ENCODE peak calls at places on chromosomes 11 and 22, in ten cellular contexts. U is stimulated activated CD8-positive, alpha-beta memory T cell treated with anti-CD3 and anti-CD28 coated beads, Interleukin-7, amount 100 ng/mL, for 4 hours; Q is mesendoderm; F is B cell; G is activated CD4-positive, alpha-beta T cell treated with anti-CD3 and anti-CD28 coated beads, Interleukin-2, amount 50 U/mL, for 1 hour; W is stimulated activated effector memory CD8-positive, alpha-beta T cell treated with anti-CD3 and anti-CD28 coated beads, Interleukin-12 subunit alpha, Interleukin-12 subunit beta, amount 100 ng/mL, for 72 hours; K is NCI-H1417; D is foreskin fibroblast; C is activated gamma-delta T cell; V is iPS DF 6.9. T is an unnamed sample.

GRCh38 chr11:46049325-46049860 is 71.9 kb downstream of the PHF21A start:
- DNase-seq in U (no peak), V (no peak), D (no peak), C (no peak), F (no peak), G (no peak), Q (no peak), W (no peak), K (peak; percentile 12), T (no peak)

GRCh38 chr11:75468534-75469340 is 35.7 kb upstream of the KLHL35 start:
- DNase-seq in K (peak; percentile 33), Q (peak; percentile 54), W (no peak), C (no peak), G (no peak), U (no peak), F (no peak), V (no peak), D (peak; percentile 23), T (no peak)

GRCh38 chr11:90219438-90219837 is 3.4 kb downstream of the CHORDC1 start:
- DNase-seq in D (no peak), W (no peak), Q (peak; percentile 5), F (no peak), K (no peak), U (no peak), G (no peak), C (no peak), V (no peak), T (no peak)

GRCh38 chr11:111735262-111736116 is 30.7 kb downstream of the PPP2R1B start:
- DNase-seq in K (peak; percentile 81), D (peak; percentile 99), V (no peak), G (no peak), U (no peak), C (no peak), W (no peak), Q (peak; percentile 65), F (no peak), T (no peak)

GRCh38 chr22:44893731-44894080 is 116.1 kb downstream of the PHF21B start:
- DNase-seq in V (no peak), U (no peak), K (no peak), G (no peak), W (no peak), D (no peak), Q (no peak), C (no peak), F (no peak), T (no peak)

GRCh38 chr11:61718613-61719302 is 33.7 kb upstream of the MYRF start:
- DNase-seq in V (no peak), C (no peak), K (no peak), D (peak; percentile 51), Q (peak; percentile 93), W (no peak), U (no peak), F (no peak), G (no peak), T (no peak)

GRCh38 chr11:18394928-18395734 is 768 bp downstream of the LDHA start:
- DNase-seq in U (no peak), V (no peak), C (no peak), D (no peak), K (peak; percentile 72), W (peak; percentile 70), Q (peak; percentile 59), G (peak; percentile 12), F (no peak), T (no peak)

GRCh38 chr11:19275496-19275895 is 34.8 kb upstream of the E2F8 start:
- DNase-seq in C (no peak), W (no peak), F (no peak), K (no peak), G (no peak), V (no peak), U (no peak), Q (no peak), D (no peak), T (no peak)

GRCh38 chr11:3835752-3836151 is 5.0 kb downstream of the RHOG start:
- DNase-seq in U (no peak), Q (no peak), V (no peak), C (no peak), F (no peak), W (no peak), D (no peak), K (no peak), G (no peak), T (no peak)

GRCh38 chr11:2883717-2884423 is 1.7 kb downstream of the CDKN1C start:
- DNase-seq in D (no peak), C (no peak), F (no peak), G (no peak), U (no peak), W (no peak), K (peak; percentile 47), Q (no peak), V (no peak), T (no peak)

GRCh38 chr11:124041254-124041653 is at the start of gene OR10G7:
- DNase-seq in W (no peak), D (no peak), Q (peak; percentile 48), V (no peak), G (no peak), C (no peak), F (no peak), K (no peak), U (no peak), T (no peak)

GRCh38 chr11:134537296-134537695 is 125.3 kb upstream of the B3GAT1 start:
- DNase-seq in F (no peak), W (no peak), Q (no peak), V (no peak), C (no peak), K (no peak), U (no peak), G (no peak), D (no peak), T (no peak)

GRCh38 chr22:50305658-50306566 is 1.5 kb downstream of the PLXNB2 start:
- DNase-seq in Q (peak; percentile 53), K (peak; percentile 61), G (no peak), W (no peak), V (no peak), U (no peak), C (no peak), F (peak; percentile 65), D (peak; percentile 98), T (peak; percentile 80)

GRCh38 chr22:36220457-36220921 is 18.8 kb downstream of the APOL2 start:
- DNase-seq in V (no peak), C (no peak), K (peak; percentile 24), U (no peak), W (no peak), Q (peak; percentile 47), F (no peak), D (no peak), G (no peak), T (no peak)

GRCh38 chr11:46380340-46381045 is 976 bp upstream of the MDK start:
- DNase-seq in Q (peak; percentile 90), F (peak; percentile 89), K (peak; percentile 82), V (no peak), U (peak; percentile 64), W (peak; percentile 78), D (no peak), C (peak; percentile 28), G (peak; percentile 27), T (peak; percentile 87)

T was measured in GM20000.